ENCODE peak calls at places on chromosome 18, in five cellular contexts. One of them, this sample, is unnamed.

GRCh38 chr18:59994357-59994756 is 94.6 kb downstream of the PMAIP1 start:
- DNase-seq in PC-3: peak
- DNase-seq in endothelial cell: no peak
- DNase-seq in cardiac fibroblast: peak
- DNase-seq in choroid plexus epithelial cell: peak
- DNase-seq in this sample: peak

GRCh38 chr18:31099490-31100230 is 2.6 kb downstream of the DSC2 start:
- DNase-seq in PC-3: peak
- DNase-seq in endothelial cell: no peak
- DNase-seq in cardiac fibroblast: no peak
- DNase-seq in choroid plexus epithelial cell: no peak
- DNase-seq in this sample: no peak

GRCh38 chr18:12310762-12311161 is 2.7 kb downstream of the TUBB6 start:
- DNase-seq in PC-3: no peak
- DNase-seq in endothelial cell: no peak
- DNase-seq in cardiac fibroblast: no peak
- DNase-seq in choroid plexus epithelial cell: peak
- DNase-seq in this sample: no peak

GRCh38 chr18:34848156-34848555 is 138.1 kb downstream of the DTNA start:
- DNase-seq in PC-3: no peak
- DNase-seq in endothelial cell: no peak
- DNase-seq in cardiac fibroblast: no peak
- DNase-seq in choroid plexus epithelial cell: no peak
- DNase-seq in this sample: no peak

GRCh38 chr18:35122586-35123224 is 81.5 kb downstream of the MAPRE2 start:
- DNase-seq in PC-3: no peak
- DNase-seq in endothelial cell: peak
- DNase-seq in cardiac fibroblast: peak
- DNase-seq in choroid plexus epithelial cell: peak
- DNase-seq in this sample: no peak

GRCh38 chr18:56977284-56977683 is 169.6 kb upstream of the BOD1L2 start:
- DNase-seq in PC-3: no peak
- DNase-seq in endothelial cell: no peak
- DNase-seq in cardiac fibroblast: no peak
- DNase-seq in choroid plexus epithelial cell: no peak
- DNase-seq in this sample: no peak

GRCh38 chr18:46859855-46860254 is 57.5 kb downstream of the PIAS2 start:
- DNase-seq in PC-3: no peak
- DNase-seq in endothelial cell: no peak
- DNase-seq in cardiac fibroblast: peak
- DNase-seq in choroid plexus epithelial cell: peak
- DNase-seq in this sample: no peak

GRCh38 chr18:61998957-61999356 is 106.2 kb upstream of the RNF152 start:
- DNase-seq in PC-3: peak
- DNase-seq in endothelial cell: no peak
- DNase-seq in cardiac fibroblast: peak
- DNase-seq in choroid plexus epithelial cell: peak
- DNase-seq in this sample: peak

GRCh38 chr18:59006461-59007067 is 133.1 kb upstream of the SEC11C start:
- DNase-seq in PC-3: no peak
- DNase-seq in endothelial cell: no peak
- DNase-seq in cardiac fibroblast: peak
- DNase-seq in choroid plexus epithelial cell: peak
- DNase-seq in this sample: no peak

GRCh38 chr18:75205760-75206109 is 3.2 kb downstream of the PTGR3 start:
- DNase-seq in PC-3: no peak
- DNase-seq in endothelial cell: no peak
- DNase-seq in cardiac fibroblast: no peak
- DNase-seq in choroid plexus epithelial cell: no peak
- DNase-seq in this sample: no peak

GRCh38 chr18:21303913-21304312 is 61.9 kb downstream of the GREB1L start:
- DNase-seq in PC-3: peak
- DNase-seq in endothelial cell: no peak
- DNase-seq in cardiac fibroblast: peak
- DNase-seq in choroid plexus epithelial cell: no peak
- DNase-seq in this sample: peak

GRCh38 chr18:59617468-59617932 is 79.7 kb downstream of the CCBE1 start:
- DNase-seq in PC-3: peak
- DNase-seq in endothelial cell: no peak
- DNase-seq in cardiac fibroblast: no peak
- DNase-seq in choroid plexus epithelial cell: peak
- DNase-seq in this sample: peak

GRCh38 chr18:31723639-31723997 is 37.1 kb downstream of the SLC25A52 start:
- DNase-seq in PC-3: peak
- DNase-seq in endothelial cell: no peak
- DNase-seq in cardiac fibroblast: no peak
- DNase-seq in choroid plexus epithelial cell: no peak
- DNase-seq in this sample: no peak

GRCh38 chr18:58438984-58439311 is 189.9 kb downstream of the ALPK2 start:
- DNase-seq in PC-3: no peak
- DNase-seq in endothelial cell: no peak
- DNase-seq in cardiac fibroblast: no peak
- DNase-seq in choroid plexus epithelial cell: no peak
- DNase-seq in this sample: no peak

GRCh38 chr18:58209326-58209725 is 165.3 kb downstream of the NEDD4L start:
- DNase-seq in PC-3: peak
- DNase-seq in endothelial cell: no peak
- DNase-seq in cardiac fibroblast: peak
- DNase-seq in choroid plexus epithelial cell: no peak
- DNase-seq in this sample: peak

GRCh38 chr18:63844254-63844653 is 43.3 kb upstream of the SERPINB2 start:
- DNase-seq in PC-3: peak
- DNase-seq in endothelial cell: no peak
- DNase-seq in cardiac fibroblast: peak
- DNase-seq in choroid plexus epithelial cell: peak
- DNase-seq in this sample: peak

GRCh38 chr18:58101291-58101706 is 57.3 kb downstream of the NEDD4L start:
- DNase-seq in PC-3: no peak
- DNase-seq in endothelial cell: no peak
- DNase-seq in cardiac fibroblast: no peak
- DNase-seq in choroid plexus epithelial cell: no peak
- DNase-seq in this sample: no peak

GRCh38 chr18:58668897-58669296 is 2.4 kb upstream of the MALT1 start:
- DNase-seq in PC-3: peak
- DNase-seq in endothelial cell: no peak
- DNase-seq in cardiac fibroblast: peak
- DNase-seq in choroid plexus epithelial cell: peak
- DNase-seq in this sample: peak

GRCh38 chr18:27762054-27762453 is 414.9 kb downstream of the CDH2 start:
- DNase-seq in PC-3: no peak
- DNase-seq in endothelial cell: no peak
- DNase-seq in cardiac fibroblast: peak
- DNase-seq in choroid plexus epithelial cell: peak
- DNase-seq in this sample: no peak

GRCh38 chr18:28459587-28459986 is 282.7 kb upstream of the CDH2 start:
- DNase-seq in PC-3: no peak
- DNase-seq in endothelial cell: no peak
- DNase-seq in cardiac fibroblast: peak
- DNase-seq in choroid plexus epithelial cell: peak
- DNase-seq in this sample: peak

GRCh38 chr18:79147014-79147413 is 77.8 kb downstream of the ATP9B start:
- DNase-seq in PC-3: no peak
- DNase-seq in endothelial cell: no peak
- DNase-seq in cardiac fibroblast: no peak
- DNase-seq in choroid plexus epithelial cell: no peak
- DNase-seq in this sample: no peak

GRCh38 chr18:23135679-23136325 is 517 bp downstream of the CABLES1 start:
- DNase-seq in PC-3: peak
- DNase-seq in endothelial cell: peak
- DNase-seq in cardiac fibroblast: no peak
- DNase-seq in choroid plexus epithelial cell: peak
- DNase-seq in this sample: no peak

GRCh38 chr18:9952633-9953416 is 39.0 kb downstream of the VAPA start:
- DNase-seq in PC-3: no peak
- DNase-seq in endothelial cell: no peak
- DNase-seq in cardiac fibroblast: no peak
- DNase-seq in choroid plexus epithelial cell: peak
- DNase-seq in this sample: peak

GRCh38 chr18:21300616-21301200 is 58.7 kb downstream of the GREB1L start:
- DNase-seq in PC-3: peak
- DNase-seq in endothelial cell: no peak
- DNase-seq in cardiac fibroblast: peak
- DNase-seq in choroid plexus epithelial cell: no peak
- DNase-seq in this sample: peak

GRCh38 chr18:79509536-79509930 is 113.8 kb downstream of the NFATC1 start:
- DNase-seq in PC-3: no peak
- DNase-seq in endothelial cell: no peak
- DNase-seq in cardiac fibroblast: no peak
- DNase-seq in choroid plexus epithelial cell: no peak
- DNase-seq in this sample: no peak

GRCh38 chr18:8800876-8801262 is 95.5 kb downstream of the MTCL1 start:
- DNase-seq in PC-3: no peak
- DNase-seq in endothelial cell: no peak
- DNase-seq in cardiac fibroblast: no peak
- DNase-seq in choroid plexus epithelial cell: no peak
- DNase-seq in this sample: no peak

GRCh38 chr18:8801263-8801901 is 96.0 kb downstream of the MTCL1 start:
- DNase-seq in PC-3: peak
- DNase-seq in endothelial cell: no peak
- DNase-seq in cardiac fibroblast: peak
- DNase-seq in choroid plexus epithelial cell: peak
- DNase-seq in this sample: peak

GRCh38 chr18:8803063-8803795 is 97.9 kb downstream of the MTCL1 start:
- DNase-seq in PC-3: no peak
- DNase-seq in endothelial cell: no peak
- DNase-seq in cardiac fibroblast: no peak
- DNase-seq in choroid plexus epithelial cell: no peak
- DNase-seq in this sample: no peak

GRCh38 chr18:8800445-8800844 is 95.1 kb downstream of the MTCL1 start:
- DNase-seq in PC-3: peak
- DNase-seq in endothelial cell: no peak
- DNase-seq in cardiac fibroblast: peak
- DNase-seq in choroid plexus epithelial cell: peak
- DNase-seq in this sample: peak

GRCh38 chr18:8802031-8802679 is 96.8 kb downstream of the MTCL1 start:
- DNase-seq in PC-3: no peak
- DNase-seq in endothelial cell: no peak
- DNase-seq in cardiac fibroblast: no peak
- DNase-seq in choroid plexus epithelial cell: peak
- DNase-seq in this sample: peak
- TF ChIP-seq CTCF in PC-3: no peak
- TF ChIP-seq CTCF in endothelial cell: no peak
- TF ChIP-seq CTCF in cardiac fibroblast: no peak
- TF ChIP-seq CTCF in choroid plexus epithelial cell: peak
- TF ChIP-seq CTCF in this sample: no peak

DNA sequence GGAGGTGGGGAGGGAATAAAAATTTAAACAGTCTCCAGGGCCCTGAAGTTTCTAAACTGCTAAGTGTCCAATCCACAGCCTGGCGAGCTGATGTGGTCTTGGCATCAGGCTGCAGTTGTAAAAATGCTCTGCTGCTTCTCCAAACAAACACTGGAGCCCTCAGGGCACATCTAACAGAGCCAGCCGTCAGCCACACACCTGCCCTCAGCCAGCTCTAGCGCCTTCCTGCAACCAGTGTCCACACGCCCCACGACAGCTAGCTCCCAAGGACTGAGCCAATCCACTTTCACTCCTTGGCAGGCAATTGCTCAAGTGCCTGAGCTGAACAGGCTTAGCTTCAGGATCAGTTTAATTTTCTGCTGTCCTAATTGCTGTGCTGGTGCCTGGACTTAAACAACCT is 446.4 kb upstream of the RAB12 start:
- DNase-seq in PC-3: peak
- DNase-seq in endothelial cell: no peak
- DNase-seq in cardiac fibroblast: no peak
- DNase-seq in choroid plexus epithelial cell: no peak
- DNase-seq in this sample: peak
- TF ChIP-seq CTCF in PC-3: no peak
- TF ChIP-seq CTCF in endothelial cell: no peak
- TF ChIP-seq CTCF in cardiac fibroblast: no peak
- TF ChIP-seq CTCF in choroid plexus epithelial cell: no peak
- TF ChIP-seq CTCF in this sample: no peak

GRCh38 chr18:52667388-52667787 is 327.4 kb downstream of the DCC start:
- DNase-seq in PC-3: no peak
- DNase-seq in endothelial cell: no peak
- DNase-seq in cardiac fibroblast: no peak
- DNase-seq in choroid plexus epithelial cell: no peak
- DNase-seq in this sample: no peak

DNA sequence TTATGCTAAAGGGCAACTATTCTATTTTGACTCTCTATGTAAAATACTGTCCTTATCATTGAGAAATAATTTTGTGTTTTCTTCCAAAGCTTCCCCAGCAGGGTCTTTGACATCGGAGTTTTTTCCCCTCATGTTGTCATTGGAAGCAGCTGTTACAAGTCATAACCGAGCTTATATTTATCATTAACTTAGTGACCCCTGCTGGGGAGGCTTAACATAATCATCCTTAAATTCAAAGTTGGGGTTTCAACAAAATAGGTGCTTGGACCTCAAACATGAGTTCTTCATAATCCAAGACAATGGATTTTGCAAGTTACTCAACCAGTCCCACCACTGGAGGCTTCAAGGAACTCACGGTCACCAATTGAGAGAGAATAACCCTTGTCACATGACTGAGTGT is 330.9 kb downstream of the DCC start:
- DNase-seq in PC-3: peak
- DNase-seq in endothelial cell: no peak
- DNase-seq in cardiac fibroblast: peak
- DNase-seq in choroid plexus epithelial cell: peak
- DNase-seq in this sample: peak
- TF ChIP-seq CTCF in PC-3: peak
- TF ChIP-seq CTCF in endothelial cell: no peak
- TF ChIP-seq CTCF in cardiac fibroblast: no peak
- TF ChIP-seq CTCF in choroid plexus epithelial cell: peak
- TF ChIP-seq CTCF in this sample: no peak

GRCh38 chr18:49251451-49251850 is 209.0 kb downstream of the DYM start:
- DNase-seq in PC-3: no peak
- DNase-seq in endothelial cell: no peak
- DNase-seq in cardiac fibroblast: no peak
- DNase-seq in choroid plexus epithelial cell: no peak
- DNase-seq in this sample: no peak

GRCh38 chr18:49247786-49248185 is 212.7 kb downstream of the DYM start:
- DNase-seq in PC-3: peak
- DNase-seq in endothelial cell: no peak
- DNase-seq in cardiac fibroblast: peak
- DNase-seq in choroid plexus epithelial cell: peak
- DNase-seq in this sample: peak

GRCh38 chr18:49249523-49249922 is 210.9 kb downstream of the DYM start:
- DNase-seq in PC-3: peak
- DNase-seq in endothelial cell: no peak
- DNase-seq in cardiac fibroblast: peak
- DNase-seq in choroid plexus epithelial cell: peak
- DNase-seq in this sample: peak

DNA sequence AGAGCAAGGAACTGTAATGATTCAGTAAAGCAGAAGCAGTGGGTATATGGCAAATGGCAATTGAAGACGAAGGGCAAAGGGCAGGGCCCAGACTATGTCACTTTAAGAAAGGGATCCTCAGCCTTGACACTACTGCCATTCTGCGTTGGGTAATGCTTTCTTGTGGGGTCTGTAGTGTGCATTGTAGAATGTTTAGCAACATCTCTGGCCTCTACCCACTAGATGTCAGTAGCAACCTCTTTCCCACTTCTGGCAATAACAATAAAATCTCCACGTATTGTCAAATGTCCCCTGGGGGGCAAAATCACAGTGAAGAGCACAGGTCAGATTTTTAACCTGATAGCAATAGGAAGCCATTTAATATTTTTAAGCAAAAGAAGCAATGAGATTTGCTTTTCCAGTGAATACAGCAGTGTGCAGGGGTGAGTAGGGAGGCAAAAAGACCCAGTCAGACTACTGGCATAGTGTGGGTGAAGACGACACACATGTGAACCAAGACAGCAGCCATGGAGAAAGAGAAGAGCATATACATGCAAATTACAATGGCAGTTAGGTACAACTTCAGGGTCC is 209.5 kb downstream of the DYM start:
- DNase-seq in PC-3: peak
- DNase-seq in endothelial cell: no peak
- DNase-seq in cardiac fibroblast: peak
- DNase-seq in choroid plexus epithelial cell: peak
- DNase-seq in this sample: no peak
- TF ChIP-seq CTCF in PC-3: peak
- TF ChIP-seq CTCF in endothelial cell: no peak
- TF ChIP-seq CTCF in cardiac fibroblast: peak
- TF ChIP-seq CTCF in choroid plexus epithelial cell: peak
- TF ChIP-seq CTCF in this sample: peak